ENCODE peak calls at places on chromosomes 4 and X, in nine cellular contexts. E, M, D, Q, Z, L, B, T and V are unnamed samples.

GRCh38 chr4:147924604-147925412 is 192.9 kb downstream of the ARHGAP10 start:
- DNase-seq in E (no peak), M (no peak), D (peak; percentile 35), Q (peak; percentile 40), Z (no peak), L (peak; percentile 54), B (no peak), T (peak; percentile 60), V (peak; percentile 47)

GRCh38 chrX:55007633-55008032 is 7.5 kb downstream of the APEX2 start:
- DNase-seq in E (no peak), M (no peak), D (peak; percentile 58), Q (peak; percentile 63), Z (no peak), L (peak; percentile 67), B (peak; percentile 11), T (peak; percentile 74), V (no peak)

GRCh38 chr4:74934016-74934821 is 1.3 kb downstream of the PARM1 start:
- DNase-seq in E (peak; percentile 17), M (peak; percentile 76), D (peak; percentile 5), Q (peak; percentile 14), Z (no peak), L (peak; percentile 53), B (no peak), T (peak; percentile 24), V (peak; percentile 67)

GRCh38 chr4:12126476-12126875 is 697.8 kb upstream of the HS3ST1 start:
- DNase-seq in E (no peak), M (no peak), D (no peak), Q (no peak), Z (no peak), L (no peak), B (no peak), T (no peak), V (no peak)

GRCh38 chrX:119757979-119758681 is at the start of gene SOWAHD:
- DNase-seq in E (peak; percentile 34), M (no peak), D (no peak), Q (no peak), Z (no peak), L (peak; percentile 85), B (no peak), T (peak; percentile 33), V (peak; percentile 77)

GRCh38 chr4:72468904-72469502 is 100.0 kb downstream of the ADAMTS3 start:
- DNase-seq in E (no peak), M (no peak), D (peak; percentile 37), Q (peak; percentile 20), Z (no peak), L (no peak), B (no peak), T (peak; percentile 60), V (no peak)

GRCh38 chr4:6562931-6563901 is 11.8 kb upstream of the MAN2B2 start:
- DNase-seq in E (no peak), M (no peak), D (peak; percentile 19), Q (no peak), Z (no peak), L (no peak), B (no peak), T (no peak), V (peak; percentile 22)

GRCh38 chr4:109185951-109186350 is 116.5 kb downstream of the COL25A1 start:
- DNase-seq in E (no peak), M (no peak), D (no peak), Q (no peak), Z (no peak), L (no peak), B (no peak), T (no peak), V (no peak)

GRCh38 chr4:187075514-187075913 is 351.9 kb upstream of the FAT1 start:
- DNase-seq in E (no peak), M (no peak), D (peak; percentile 76), Q (peak; percentile 22), Z (no peak), L (no peak), B (no peak), T (no peak), V (no peak)

GRCh38 chr4:2353222-2354107 is 65.0 kb downstream of the ZFYVE28 start:
- DNase-seq in E (no peak), M (peak; percentile 73), D (no peak), Q (no peak), Z (peak; percentile 75), L (peak; percentile 36), B (no peak), T (peak; percentile 52), V (peak; percentile 46)

DNA sequence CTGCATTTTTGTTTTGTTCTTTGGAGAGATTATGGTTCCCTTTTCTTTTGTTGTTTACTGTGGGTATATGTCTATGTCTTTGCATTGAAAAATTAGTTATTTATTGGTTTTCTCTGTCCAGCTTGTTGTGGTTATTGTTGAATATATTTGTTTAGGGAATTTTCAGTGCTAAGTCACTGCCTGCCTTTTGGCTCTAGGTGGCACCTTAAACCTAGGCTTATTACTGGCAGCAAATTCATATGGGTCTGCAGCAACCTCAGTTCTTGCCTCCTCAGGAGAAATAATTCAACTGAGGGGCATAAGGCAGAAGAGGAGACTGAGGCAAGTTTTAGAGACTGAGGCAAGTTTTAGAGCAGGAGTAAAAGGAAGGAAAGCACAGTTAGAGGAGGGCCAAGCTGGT is 1157.3 kb upstream of the AGA start:
- DNase-seq in E (no peak), M (no peak), D (no peak), Q (no peak), Z (no peak), L (no peak), B (no peak), T (no peak), V (no peak)
- TF ChIP-seq CTCF in E (no peak), M (no peak), D (no peak), Q (no peak), Z (no peak), L (no peak), B (no peak), T (no peak), V (peak; percentile 18)

DNA sequence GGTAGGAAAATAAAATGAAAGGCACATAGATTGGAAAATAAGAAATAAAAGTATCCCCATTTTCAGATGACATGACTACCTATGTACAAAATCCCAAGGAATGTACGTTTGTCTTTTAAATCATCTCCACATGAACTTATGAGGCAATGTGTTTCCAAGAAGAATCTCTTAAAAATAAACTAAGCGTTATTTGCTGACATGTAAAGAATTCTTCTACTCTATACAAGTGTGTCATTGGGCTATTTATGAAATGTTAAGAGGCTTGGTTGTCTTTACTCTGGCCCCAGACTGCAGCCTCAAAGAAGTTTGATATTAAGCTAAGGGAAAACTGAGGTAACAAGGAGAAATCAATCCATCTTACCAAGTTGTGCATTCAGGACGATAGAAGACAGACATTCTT is 17.1 kb downstream of the BEX3 start:
- DNase-seq in E (no peak), M (no peak), D (no peak), Q (peak; percentile 59), Z (no peak), L (no peak), B (no peak), T (no peak), V (no peak)
- H3K4me3 ChIP-seq in E (no peak overlapping the region), M (no peak overlapping the region), D (no peak overlapping the region), Q (no peak overlapping the region), Z (no peak overlapping the region), L (no peak overlapping the region), B (no peak overlapping the region), T (no peak overlapping the region), V (no peak overlapping the region)

GRCh38 chr4:113293673-113294072 is 244.2 kb downstream of the ANK2 start:
- DNase-seq in E (no peak), M (no peak), D (peak; percentile 18), Q (no peak), Z (no peak), L (no peak), B (no peak), T (peak; percentile 43), V (no peak)
- TF ChIP-seq CTCF in E (no peak), M (no peak), D (peak; percentile 54), Q (no peak), Z (no peak), L (no peak), B (no peak), T (peak; percentile 27), V (no peak)

GRCh38 chrX:40154229-40154852 is 56.6 kb upstream of the BCOR start:
- DNase-seq in E (no peak), M (no peak), D (no peak), Q (no peak), Z (no peak), L (no peak), B (no peak), T (peak; percentile 45), V (no peak)
- H3K4me3 ChIP-seq in E (peak overlapping the region; percentile 59), M (peak overlapping the region; percentile 69), D (peak overlapping the region; percentile 39), Q (peak overlapping the region; percentile 40), Z (peak overlapping the region; percentile 56), L (peak overlapping the region; percentile 59), B (peak overlapping the region; percentile 37), T (peak overlapping the region; percentile 36), V (peak overlapping the region; percentile 48)

GRCh38 chr4:23720556-23720955 is 169.3 kb downstream of the PPARGC1A start:
- DNase-seq in E (no peak), M (no peak), D (peak; percentile 15), Q (no peak), Z (no peak), L (no peak), B (no peak), T (no peak), V (no peak)

GRCh38 chr4:23718435-23718834 is 171.4 kb downstream of the PPARGC1A start:
- DNase-seq in E (no peak), M (no peak), D (no peak), Q (no peak), Z (no peak), L (no peak), B (no peak), T (no peak), V (no peak)

GRCh38 chr4:23717528-23718248 is 172.2 kb downstream of the PPARGC1A start:
- DNase-seq in E (no peak), M (no peak), D (peak; percentile 14), Q (peak; percentile 31), Z (no peak), L (no peak), B (no peak), T (peak; percentile 48), V (peak; percentile 35)
- TF ChIP-seq CTCF in E (peak; percentile 40), M (no peak), D (peak; percentile 54), Q (peak; percentile 46), Z (peak; percentile 23), L (peak; percentile 56), B (peak; percentile 54), T (peak; percentile 47), V (peak; percentile 43)